ENCODE peak calls at places on chromosomes 4 and X, in six cellular contexts. J, G, P, M, Z and V are unnamed samples.

GRCh38 chr4:173535932-173536331 is 5.9 kb upstream of the HAND2 start:
- DNase-seq in J (no peak), G (no peak), P (no peak), M (no peak), Z (no peak), V (no peak)

GRCh38 chrX:153727108-153727931 is 2.7 kb downstream of the ABCD1 start:
- DNase-seq in J (no peak), G (no peak), P (no peak), M (peak; percentile 43), Z (no peak), V (peak; percentile 28)

GRCh38 chr4:187865914-187866313 is 129.7 kb upstream of the ZFP42 start:
- DNase-seq in J (no peak), G (peak; percentile 11), P (no peak), M (no peak), Z (no peak), V (no peak)

GRCh38 chr4:54961357-54961975 is 163.9 kb downstream of the KDR start:
- DNase-seq in J (peak; percentile 34), G (peak; percentile 4), P (no peak), M (no peak), Z (no peak), V (peak; percentile 69)

GRCh38 chr4:82431026-82431745 is 796 bp downstream of the ENOPH1 start:
- DNase-seq in J (no peak), G (peak; percentile 24), P (peak; percentile 60), M (no peak), Z (no peak), V (no peak)

GRCh38 chr4:66693694-66694093 is 851.6 kb downstream of the CENPC start:
- DNase-seq in J (no peak), G (no peak), P (no peak), M (no peak), Z (no peak), V (no peak)

GRCh38 chr4:39505581-39505980 is 21.7 kb downstream of the UGDH start:
- DNase-seq in J (no peak), G (no peak), P (no peak), M (no peak), Z (no peak), V (no peak)

GRCh38 chr4:157004279-157005161 is 32.9 kb upstream of the PDGFC start:
- DNase-seq in J (no peak), G (no peak), P (no peak), M (no peak), Z (no peak), V (peak; percentile 68)

GRCh38 chr4:146494143-146494542 is 27.6 kb downstream of the SLC10A7 start:
- DNase-seq in J (no peak), G (no peak), P (no peak), M (no peak), Z (no peak), V (no peak)

GRCh38 chr4:4694296-4694772 is 152.5 kb upstream of the STX18 start:
- DNase-seq in J (peak; percentile 54), G (no peak), P (peak; percentile 49), M (peak; percentile 92), Z (peak; percentile 61), V (no peak)

GRCh38 chr4:84965558-84966381 is 720 bp downstream of the WDFY3 start:
- DNase-seq in J (peak; percentile 57), G (peak; percentile 31), P (peak; percentile 69), M (peak; percentile 14), Z (peak; percentile 81), V (peak; percentile 53)

GRCh38 chr4:26021417-26022345 is 107.7 kb downstream of the SMIM20 start:
- DNase-seq in J (no peak), G (no peak), P (no peak), M (no peak), Z (no peak), V (no peak)

GRCh38 chr4:102299708-102300107 is 45.6 kb downstream of the SLC39A8 start:
- DNase-seq in J (peak; percentile 70), G (peak; percentile 62), P (peak; percentile 53), M (peak; percentile 21), Z (peak; percentile 53), V (peak; percentile 37)

DNA sequence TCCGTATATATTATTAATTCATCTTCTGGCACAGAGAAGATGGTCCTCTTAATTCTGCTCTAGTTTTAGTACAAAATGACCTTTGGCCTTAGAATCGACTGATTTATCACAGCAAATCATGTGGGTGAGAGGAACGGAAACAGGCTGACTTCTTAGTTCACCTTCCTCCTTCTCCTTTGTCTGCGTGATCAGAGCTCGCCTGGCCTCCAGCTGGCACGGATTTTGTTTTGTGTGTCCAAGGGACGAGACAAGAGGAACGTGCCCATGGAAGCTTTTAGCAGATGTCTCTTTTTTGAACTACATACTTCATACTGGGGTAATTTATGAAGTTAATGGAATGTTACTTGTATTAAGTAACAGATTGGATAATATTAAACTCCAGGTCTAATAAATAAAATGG is 82.2 kb upstream of the PACRGL start:
- DNase-seq in J (no peak), G (no peak), P (no peak), M (no peak), Z (no peak), V (peak; percentile 51)
- TF ChIP-seq JUN in J (no peak), G (no peak), P (no peak), M (no peak), Z (no peak), V (no peak)

GRCh38 chr4:153647975-153648374 is 36.1 kb upstream of the TLR2 start:
- DNase-seq in J (no peak), G (no peak), P (no peak), M (no peak), Z (no peak), V (no peak)

GRCh38 chr4:153651961-153652784 is 31.9 kb upstream of the TLR2 start:
- DNase-seq in J (no peak), G (no peak), P (no peak), M (no peak), Z (no peak), V (no peak)

GRCh38 chr4:153645183-153645582 is 38.9 kb upstream of the TLR2 start:
- DNase-seq in J (no peak), G (no peak), P (peak; percentile 19), M (no peak), Z (no peak), V (no peak)

GRCh38 chr4:153651041-153651960 is 32.8 kb upstream of the TLR2 start:
- DNase-seq in J (no peak), G (no peak), P (no peak), M (no peak), Z (no peak), V (no peak)

DNA sequence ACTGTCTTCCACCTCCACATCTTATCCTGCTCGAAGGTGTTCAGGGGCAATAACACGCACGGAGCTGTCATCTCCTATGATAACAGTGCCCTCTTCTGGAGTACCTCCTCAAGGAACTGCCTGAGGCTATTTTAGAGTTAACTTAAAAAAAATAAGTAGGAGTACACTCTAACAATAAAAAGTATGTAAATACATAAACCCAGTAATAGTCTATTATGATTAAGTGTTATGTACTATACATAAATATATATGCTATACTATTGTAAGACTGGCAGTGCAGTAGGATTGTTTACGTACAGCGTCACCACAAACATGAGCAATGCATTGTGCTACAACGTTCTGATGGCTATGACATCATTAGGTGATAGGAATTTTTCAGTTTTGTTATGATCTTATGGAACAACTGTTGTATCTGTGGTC is 34.5 kb upstream of the TLR2 start:
- DNase-seq in J (no peak), G (peak; percentile 38), P (peak; percentile 19), M (peak; percentile 21), Z (no peak), V (peak; percentile 21)
- TF ChIP-seq JUN in J (no peak), G (no peak), P (no peak), M (no peak), Z (no peak), V (no peak)

GRCh38 chrX:2351999-2352995 is 148.5 kb downstream of the DHRSX start:
- DNase-seq in J (peak; percentile 62), G (peak; percentile 70), P (no peak), M (no peak), Z (no peak), V (peak; percentile 23)
- TF ChIP-seq JUN in J (no peak), G (no peak), P (no peak), M (no peak), Z (no peak), V (no peak)

DNA sequence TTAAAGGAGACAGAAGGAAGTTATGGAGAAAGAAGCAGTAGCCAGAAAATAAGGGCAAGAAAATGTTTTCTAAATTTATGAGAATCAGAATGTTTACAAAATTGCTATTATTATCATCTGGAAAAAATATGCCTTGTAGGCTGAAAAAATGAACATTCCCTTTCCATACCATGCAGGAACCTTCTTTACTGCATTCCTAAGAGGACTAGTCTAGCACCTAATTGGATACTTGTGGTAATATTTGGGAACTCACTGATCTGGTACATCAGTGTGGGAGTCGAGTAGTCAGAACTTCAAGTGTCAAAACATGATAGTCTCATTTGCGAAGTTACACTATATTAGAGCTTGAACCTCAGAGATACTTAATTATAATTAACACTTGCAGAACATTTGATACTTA is 51.9 kb downstream of the TET2 start:
- DNase-seq in J (no peak), G (no peak), P (no peak), M (no peak), Z (no peak), V (no peak)
- TF ChIP-seq JUN in J (no peak), G (no peak), P (no peak), M (no peak), Z (no peak), V (no peak)

GRCh38 chr4:144302704-144303536 is 162.4 kb upstream of the GYPA start:
- DNase-seq in J (no peak), G (no peak), P (no peak), M (no peak), Z (no peak), V (no peak)
- TF ChIP-seq JUN in J (no peak), G (no peak), P (no peak), M (no peak), Z (no peak), V (no peak)

DNA sequence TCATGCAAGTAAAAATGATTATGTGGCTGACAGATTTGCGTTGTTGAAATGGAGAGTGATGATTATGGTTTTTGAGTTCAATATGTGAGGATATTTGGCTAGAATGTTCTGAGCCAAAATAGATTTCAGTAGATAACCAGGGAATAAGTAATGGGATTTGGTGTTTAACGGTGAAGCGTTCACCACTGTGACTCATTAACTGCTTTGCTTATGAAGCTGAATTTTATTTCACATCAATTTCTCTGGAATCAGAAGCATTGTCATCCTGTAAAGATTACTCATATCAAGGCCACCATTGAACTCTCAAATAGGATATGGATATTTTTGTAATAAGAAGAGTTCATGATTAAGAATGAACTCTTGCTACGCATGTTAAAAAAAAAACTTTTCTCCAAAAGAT is 11.7 kb downstream of the AFP start:
- DNase-seq in J (no peak), G (no peak), P (no peak), M (no peak), Z (no peak), V (no peak)
- TF ChIP-seq JUN in J (no peak), G (no peak), P (no peak), M (no peak), Z (no peak), V (no peak)

GRCh38 chr4:176563591-176563990 is 229.1 kb downstream of the VEGFC start:
- DNase-seq in J (no peak), G (peak; percentile 80), P (no peak), M (no peak), Z (no peak), V (peak; percentile 11)
- TF ChIP-seq JUN in J (no peak), G (no peak), P (no peak), M (no peak), Z (no peak), V (no peak)